ENCODE peak calls at places on chromosomes 4 and X, in five cellular contexts. F is ascending aorta, B is thoracic aorta, Q is stomach, M is HFF-Myc. P is an unnamed sample.

GRCh38 chrX:31580726-31581125 is 508.9 kb upstream of the FTHL17 start:
- DNase-seq in F (no peak), B (no peak), Q (no peak), M (no peak), P (peak; percentile 40)

GRCh38 chr4:177546745-177547144 is 104.5 kb upstream of the AGA start:
- DNase-seq in F (no peak), B (no peak), Q (no peak), M (no peak), P (no peak)

GRCh38 chr4:158112612-158113011 is 60.2 kb downstream of the GASK1B start:
- DNase-seq in F (no peak), B (no peak), Q (no peak), M (no peak), P (no peak)

GRCh38 chr4:7183780-7184460 is 8.4 kb upstream of the SORCS2 start:
- DNase-seq in F (no peak), B (no peak), Q (no peak), M (no peak), P (no peak)

GRCh38 chr4:123505457-123506310 is 109.1 kb downstream of the SPRY1 start:
- DNase-seq in F (peak; percentile 10), B (no peak), Q (peak; percentile 62), M (no peak), P (no peak)

GRCh38 chr4:6538586-6538985 is 36.4 kb upstream of the MAN2B2 start:
- DNase-seq in F (no peak), B (no peak), Q (no peak), M (no peak), P (no peak)

GRCh38 chrX:121455890-121456289 is 408.5 kb downstream of the GLUD2 start:
- DNase-seq in F (no peak), B (no peak), Q (no peak), M (no peak), P (no peak)

GRCh38 chrX:21528076-21528475 is 130.1 kb downstream of the KLHL34 start:
- DNase-seq in F (no peak), B (no peak), Q (no peak), M (no peak), P (no peak)

GRCh38 chr4:142079951-142080350 is 443.6 kb downstream of the IL15 start:
- DNase-seq in F (no peak), B (no peak), Q (no peak), M (no peak), P (no peak)

GRCh38 chr4:3311095-3311372 is 18.2 kb downstream of the RGS12 start:
- DNase-seq in F (no peak), B (no peak), Q (peak; percentile 22), M (no peak), P (no peak)

GRCh38 chrX:118420462-118420861 is 74.6 kb downstream of the WDR44 start:
- DNase-seq in F (no peak), B (no peak), Q (no peak), M (no peak), P (no peak)

GRCh38 chr4:80465238-80465637 is 129.7 kb downstream of the CFAP299 start:
- DNase-seq in F (no peak), B (no peak), Q (no peak), M (no peak), P (no peak)

GRCh38 chrX:24979081-24979480 is 36.7 kb downstream of the ARX start:
- DNase-seq in F (no peak), B (no peak), Q (no peak), M (no peak), P (no peak)

GRCh38 chrX:118968031-118968430 is 6.4 kb upstream of the LONRF3 start:
- DNase-seq in F (no peak), B (no peak), Q (no peak), M (no peak), P (no peak)

GRCh38 chr4:9804918-9805317 is 23.5 kb downstream of the DRD5 start:
- DNase-seq in F (no peak), B (no peak), Q (no peak), M (no peak), P (no peak)

GRCh38 chr4:184784628-184785257 is 41.0 kb downstream of the ACSL1 start:
- DNase-seq in F (no peak), B (no peak), Q (no peak), M (no peak), P (no peak)
- H3K4me3 ChIP-seq in F (no peak overlapping the region), B (no peak overlapping the region), Q (no peak overlapping the region), M (no peak overlapping the region), P (no peak overlapping the region)

DNA sequence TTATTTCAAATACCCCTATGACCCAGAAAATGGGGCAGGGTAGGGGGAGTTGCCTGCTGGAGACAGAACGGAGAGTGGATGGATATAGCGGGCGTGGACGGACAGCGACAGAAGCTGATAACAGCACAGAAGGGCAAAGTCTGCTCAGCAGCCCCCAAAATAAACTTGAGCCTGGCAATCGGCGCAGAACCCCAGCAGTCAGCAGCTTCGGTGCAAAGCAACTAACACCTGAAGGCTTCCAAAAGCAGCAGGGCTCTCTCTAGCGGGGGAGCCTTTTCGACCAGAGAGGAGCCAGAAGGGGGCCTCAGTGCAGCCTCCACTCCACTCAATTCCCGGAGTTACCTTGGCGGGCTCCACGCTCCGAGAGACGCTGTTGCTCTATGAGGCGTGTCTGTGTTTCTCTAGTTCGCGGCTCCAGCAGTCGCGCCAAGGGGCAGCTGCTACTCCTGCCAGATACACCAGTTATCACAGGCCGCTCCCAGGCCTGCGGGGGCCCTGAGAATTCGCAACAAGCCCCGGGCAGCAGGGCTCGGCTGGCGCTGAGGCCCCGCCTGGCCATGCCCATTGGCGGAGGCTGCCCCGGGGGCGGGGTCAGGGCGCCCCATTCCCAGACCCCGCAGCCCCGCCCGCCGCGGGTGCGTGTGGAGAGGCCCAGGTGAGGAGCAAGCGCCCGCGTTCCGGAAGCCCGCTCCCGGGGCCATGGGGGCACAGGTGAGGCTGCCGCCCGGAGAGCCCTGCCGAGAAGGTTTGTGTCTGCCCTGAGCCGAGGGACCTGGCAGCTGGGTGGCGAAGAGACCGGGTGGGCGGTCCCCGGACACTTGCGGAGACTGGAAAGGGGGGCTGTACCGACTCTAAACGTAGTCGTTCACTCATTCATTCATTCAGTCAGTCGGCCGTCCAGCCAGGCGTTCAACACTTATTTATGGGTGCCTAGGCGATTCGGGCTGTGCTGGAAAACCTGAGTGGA is at the start of the genes CNGA1 and NIPAL1:
- DNase-seq in F (no peak), B (peak; percentile 10), Q (peak; percentile 90), M (no peak), P (no peak)
- TF ChIP-seq CTCF in F (no peak), B (peak; percentile 18), Q (peak; percentile 31), M (peak; percentile 57), P (peak; percentile 54)

DNA sequence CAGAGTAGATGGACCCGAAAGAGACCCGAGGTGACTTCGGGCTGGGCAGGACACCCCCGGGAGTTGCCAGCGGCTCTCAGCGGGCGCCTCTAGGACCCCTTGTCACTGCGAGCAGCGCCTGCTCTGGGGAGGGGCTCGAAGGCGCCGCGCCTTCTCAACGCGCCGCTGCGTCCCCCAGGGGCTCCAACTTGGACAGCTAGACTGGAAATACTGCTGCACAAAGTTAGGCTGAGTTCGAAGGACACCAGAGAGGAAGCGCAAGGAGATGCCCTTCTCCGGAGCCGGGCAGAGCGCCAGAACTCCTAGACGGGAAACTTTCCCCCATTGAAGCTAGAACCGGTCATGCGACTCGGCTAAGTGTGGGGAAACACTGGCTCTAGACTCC is 493 bp upstream of the KCNIP4 start:
- DNase-seq in F (no peak), B (no peak), Q (no peak), M (no peak), P (no peak)
- H3K4me3 ChIP-seq in F (no peak overlapping the region), B (no peak overlapping the region), Q (peak overlapping the region; percentile 39), M (no peak overlapping the region), P (no peak overlapping the region)

GRCh38 chr4:175807596-175807995 is 4.5 kb downstream of the GPM6A start:
- DNase-seq in F (no peak), B (no peak), Q (no peak), M (no peak), P (no peak)
- TF ChIP-seq CTCF in F (no peak), B (no peak), Q (no peak), M (no peak), P (no peak)

GRCh38 chrX:154409222-154409871 is at the start of gene DNASE1L1:
- DNase-seq in F (peak; percentile 89), B (peak; percentile 73), Q (peak; percentile 90), M (no peak), P (no peak)

GRCh38 chrX:154411322-154411980 is at the start of gene TAFAZZIN:
- DNase-seq in F (no peak), B (no peak), Q (peak; percentile 78), M (no peak), P (no peak)

GRCh38 chrX:154412468-154412867 is 1.1 kb downstream of the TAFAZZIN start:
- DNase-seq in F (no peak), B (no peak), Q (no peak), M (no peak), P (no peak)

GRCh38 chrX:154411981-154412340 is 622 bp downstream of the TAFAZZIN start:
- DNase-seq in F (no peak), B (no peak), Q (peak; percentile 67), M (no peak), P (no peak)

GRCh38 chrX:154408659-154409221 is 314 bp downstream of the DNASE1L1 start:
- DNase-seq in F (no peak), B (no peak), Q (no peak), M (no peak), P (no peak)
- H3K4me3 ChIP-seq in F (peak overlapping the region; percentile 27), B (peak overlapping the region; percentile 73), Q (peak overlapping the region; percentile 38), M (peak overlapping the region; percentile 38), P (peak overlapping the region; percentile 56)

GRCh38 chr4:72286185-72286584 is 254.4 kb downstream of the NPFFR2 start:
- DNase-seq in F (no peak), B (no peak), Q (no peak), M (no peak), P (no peak)
- TF ChIP-seq CTCF in F (no peak), B (no peak), Q (peak; percentile 11), M (no peak), P (no peak)

GRCh38 chr4:76459291-76459723 is 24.3 kb downstream of the SHROOM3 start:
- DNase-seq in F (no peak), B (no peak), Q (no peak), M (no peak), P (peak; percentile 24)
- H3K4me3 ChIP-seq in F (peak overlapping the region; percentile 24), B (peak overlapping the region; percentile 9), Q (no peak overlapping the region), M (no peak overlapping the region), P (no peak overlapping the region)

GRCh38 chr4:146274774-146275173 is 60.4 kb downstream of the REELD1 start:
- DNase-seq in F (no peak), B (no peak), Q (no peak), M (no peak), P (no peak)
- TF ChIP-seq CTCF in F (no peak), B (no peak), Q (no peak), M (no peak), P (no peak)

DNA sequence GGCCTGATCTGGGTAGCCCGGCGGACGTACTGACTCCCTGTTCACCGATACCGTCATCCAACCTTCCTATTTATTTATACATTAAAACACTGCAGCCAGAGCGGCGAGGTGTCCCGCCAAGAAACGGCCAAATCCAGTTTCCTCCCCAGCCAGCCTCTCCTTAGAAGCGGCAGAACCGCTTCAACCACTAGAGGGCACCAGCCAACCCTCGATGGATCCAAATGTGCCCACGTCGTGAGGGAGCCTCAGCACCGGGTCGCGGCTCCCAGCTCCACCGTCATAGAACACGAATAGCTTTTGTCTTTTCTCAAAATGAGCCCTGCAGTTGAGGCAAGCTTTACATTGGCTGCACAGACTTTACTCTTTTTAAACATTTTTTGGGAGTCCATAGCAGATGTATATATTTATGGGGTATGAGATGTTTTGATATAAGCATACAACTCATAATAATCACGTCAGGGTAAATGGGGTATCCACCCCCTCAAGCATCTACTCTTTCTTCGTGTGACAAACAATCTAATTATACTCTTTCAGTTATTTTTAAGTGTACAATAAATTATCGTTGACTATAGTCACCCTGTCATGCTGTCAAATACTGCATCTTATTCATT is 13.0 kb upstream of the HELT start:
- DNase-seq in F (peak; percentile 38), B (peak; percentile 57), Q (peak; percentile 92), M (peak; percentile 27), P (no peak)
- H3K4me3 ChIP-seq in F (peak overlapping the region; percentile 16), B (peak overlapping the region; percentile 56), Q (peak overlapping the region; percentile 33), M (no peak overlapping the region), P (no peak overlapping the region)